ENCODE peak calls at places on chromosomes 7 and 10, in ten cellular contexts. Q, E, Z, M, O, I, G, L, B and H are unnamed samples.

GRCh38 chr10:73910764-73911552 is at the start of gene PLAU:
- DNase-seq in Q (peak; percentile 58), O (no peak), Z (peak; percentile 68), G (no peak), I (peak; percentile 54), L (peak; percentile 58), M (peak; percentile 57), B (peak; percentile 55), E (peak; percentile 87), H (peak; percentile 43)

GRCh38 chr10:63206997-63207952 is 74.1 kb downstream of the NRBF2 start:
- DNase-seq in B (no peak), Z (no peak), Q (no peak), O (peak; percentile 83), G (peak; percentile 89), M (peak; percentile 94), L (peak; percentile 44), I (peak; percentile 84), E (no peak), H (no peak)

GRCh38 chr10:88616250-88616977 is 29.9 kb downstream of the LIPJ start:
- DNase-seq in G (peak; percentile 5), L (no peak), M (no peak), E (peak; percentile 69), Z (peak; percentile 52), I (no peak), O (no peak), B (no peak), Q (no peak), H (peak; percentile 5)

GRCh38 chr7:87475359-87476178 is at the start of gene ABCB4:
- DNase-seq in Z (peak; percentile 27), Q (no peak), B (peak; percentile 80), I (no peak), G (no peak), L (peak; percentile 13), M (no peak), O (no peak), E (peak; percentile 65), H (no peak)

GRCh38 chr10:96987141-96987841 is 155.2 kb downstream of the LCOR start:
- DNase-seq in B (no peak), L (no peak), E (no peak), Z (no peak), Q (no peak), M (no peak), I (no peak), O (no peak), G (no peak), H (no peak)

GRCh38 chr7:29274156-29275017 is 79.8 kb downstream of the CHN2 start:
- DNase-seq in Q (no peak), I (no peak), B (no peak), O (peak; percentile 13), M (no peak), L (no peak), E (no peak), G (peak; percentile 11), Z (no peak), H (no peak)

GRCh38 chr7:75985518-75986146 is 8.8 kb downstream of the TMEM120A start:
- DNase-seq in O (no peak), E (peak; percentile 73), I (no peak), Z (peak; percentile 61), Q (no peak), B (peak; percentile 77), G (no peak), L (peak; percentile 72), M (no peak), H (no peak)

GRCh38 chr10:119811122-119811521 is 61.5 kb downstream of the MCMBP start:
- DNase-seq in Q (no peak), E (no peak), Z (no peak), G (no peak), I (no peak), O (no peak), L (no peak), B (no peak), M (no peak), H (no peak)

GRCh38 chr7:96823274-96823673 is 113.6 kb upstream of the SEM1 start:
- DNase-seq in B (no peak), Q (no peak), E (no peak), O (peak; percentile 24), L (no peak), I (peak; percentile 48), M (peak; percentile 21), G (peak; percentile 42), Z (no peak), H (no peak)

GRCh38 chr7:158255156-158255555 is 332.5 kb downstream of the PTPRN2 start:
- DNase-seq in E (no peak), B (peak; percentile 2), Z (no peak), I (no peak), L (no peak), O (no peak), M (no peak), G (no peak), Q (no peak), H (no peak)

GRCh38 chr7:103751476-103751875 is 238.0 kb downstream of the RELN start:
- DNase-seq in Z (no peak), G (no peak), B (no peak), M (no peak), Q (no peak), O (no peak), I (no peak), E (no peak), L (no peak), H (no peak)
- H3K4me3 ChIP-seq in Z (no peak overlapping the region), G (no peak overlapping the region), B (no peak overlapping the region), M (no peak overlapping the region), Q (no peak overlapping the region), O (no peak overlapping the region), I (no peak overlapping the region), E (no peak overlapping the region), L (no peak overlapping the region), H (no peak overlapping the region)

GRCh38 chr10:92571649-92572048 is 2.2 kb downstream of the IDE start:
- DNase-seq in O (no peak), L (no peak), B (no peak), Z (no peak), G (peak; percentile 46), I (peak; percentile 43), E (no peak), Q (no peak), M (peak; percentile 64), H (no peak)
- H3K4me3 ChIP-seq in O (peak overlapping the region; percentile 85), L (no peak overlapping the region), B (no peak overlapping the region), Z (no peak overlapping the region), G (no peak overlapping the region), I (peak overlapping the region; percentile 93), E (no peak overlapping the region), Q (no peak overlapping the region), M (no peak overlapping the region), H (no peak overlapping the region)

DNA sequence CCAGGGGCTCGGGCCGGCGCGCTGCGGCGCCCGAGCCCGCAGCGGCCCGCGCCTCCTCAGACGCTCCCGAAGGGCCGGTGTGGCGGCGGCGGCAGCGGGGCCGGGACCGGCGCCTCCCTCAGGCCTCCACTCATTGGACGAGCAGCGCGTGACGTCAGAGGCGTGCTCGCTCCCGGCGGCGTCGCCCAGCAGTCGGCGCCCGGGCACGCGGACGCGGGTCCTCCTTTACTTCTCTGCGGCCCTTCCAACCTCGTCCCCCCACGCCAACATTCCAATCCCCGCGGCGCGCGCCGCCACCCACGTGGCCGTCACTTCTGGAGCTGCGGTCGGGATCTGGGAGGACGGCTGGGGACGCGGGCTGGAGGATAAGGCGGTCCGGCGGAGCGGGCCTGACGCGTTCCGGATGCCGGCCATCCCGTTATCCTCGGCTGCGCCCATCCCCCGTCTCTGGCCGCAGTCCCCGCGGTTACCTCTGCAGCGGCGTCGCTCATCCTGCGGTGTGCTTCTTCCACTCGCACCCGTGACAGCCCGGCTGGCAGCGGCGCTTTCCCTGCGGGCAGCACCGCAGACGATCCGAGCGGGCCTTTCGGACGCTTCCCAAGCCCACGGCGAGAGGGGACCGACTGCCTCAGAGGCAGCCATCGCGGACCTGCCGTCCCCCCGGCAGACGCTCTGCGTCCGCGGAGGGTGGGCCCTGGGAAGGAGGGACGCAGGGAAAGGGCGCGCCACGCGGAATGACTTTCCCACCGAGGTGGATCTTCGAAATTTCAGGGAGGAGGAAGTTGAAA is at the start of gene PDZD8:
- DNase-seq in Q (peak; percentile 94), I (peak; percentile 92), Z (peak; percentile 96), G (peak; percentile 89), L (peak; percentile 97), O (peak; percentile 79), B (peak; percentile 97), E (peak; percentile 98), M (peak; percentile 90), H (peak; percentile 93)
- H3K4me3 ChIP-seq in Q (peak within 1 kb of the TSS; percentile 95), I (peak within 1 kb of the TSS; percentile 92), Z (peak within 1 kb of the TSS; percentile 96), G (peak within 1 kb of the TSS; percentile 90), L (peak within 1 kb of the TSS; percentile 83), O (peak within 1 kb of the TSS; percentile 85), B (peak within 1 kb of the TSS; percentile 85), E (peak within 1 kb of the TSS; percentile 98), M (peak within 1 kb of the TSS; percentile 96), H (peak within 1 kb of the TSS; percentile 89)

GRCh38 chr10:104276192-104276591 is 7.2 kb downstream of the GSTO2 start:
- DNase-seq in Z (no peak), Q (no peak), B (no peak), M (no peak), E (no peak), G (no peak), L (no peak), I (no peak), O (no peak), H (no peak)

GRCh38 chr10:104277785-104278184 is 8.8 kb downstream of the GSTO2 start:
- DNase-seq in I (no peak), B (no peak), Q (no peak), O (no peak), G (no peak), L (peak; percentile 76), M (no peak), Z (no peak), E (no peak), H (no peak)

GRCh38 chr10:104273899-104274575 is 5.1 kb downstream of the GSTO2 start:
- DNase-seq in Z (no peak), I (peak; percentile 17), Q (no peak), G (peak; percentile 68), O (no peak), M (no peak), L (no peak), E (no peak), B (no peak), H (no peak)

GRCh38 chr10:104273291-104273690 is 4.3 kb downstream of the GSTO2 start:
- DNase-seq in I (no peak), E (no peak), L (no peak), M (peak; percentile 62), B (no peak), O (no peak), Q (no peak), Z (no peak), G (peak; percentile 54), H (no peak)

DNA sequence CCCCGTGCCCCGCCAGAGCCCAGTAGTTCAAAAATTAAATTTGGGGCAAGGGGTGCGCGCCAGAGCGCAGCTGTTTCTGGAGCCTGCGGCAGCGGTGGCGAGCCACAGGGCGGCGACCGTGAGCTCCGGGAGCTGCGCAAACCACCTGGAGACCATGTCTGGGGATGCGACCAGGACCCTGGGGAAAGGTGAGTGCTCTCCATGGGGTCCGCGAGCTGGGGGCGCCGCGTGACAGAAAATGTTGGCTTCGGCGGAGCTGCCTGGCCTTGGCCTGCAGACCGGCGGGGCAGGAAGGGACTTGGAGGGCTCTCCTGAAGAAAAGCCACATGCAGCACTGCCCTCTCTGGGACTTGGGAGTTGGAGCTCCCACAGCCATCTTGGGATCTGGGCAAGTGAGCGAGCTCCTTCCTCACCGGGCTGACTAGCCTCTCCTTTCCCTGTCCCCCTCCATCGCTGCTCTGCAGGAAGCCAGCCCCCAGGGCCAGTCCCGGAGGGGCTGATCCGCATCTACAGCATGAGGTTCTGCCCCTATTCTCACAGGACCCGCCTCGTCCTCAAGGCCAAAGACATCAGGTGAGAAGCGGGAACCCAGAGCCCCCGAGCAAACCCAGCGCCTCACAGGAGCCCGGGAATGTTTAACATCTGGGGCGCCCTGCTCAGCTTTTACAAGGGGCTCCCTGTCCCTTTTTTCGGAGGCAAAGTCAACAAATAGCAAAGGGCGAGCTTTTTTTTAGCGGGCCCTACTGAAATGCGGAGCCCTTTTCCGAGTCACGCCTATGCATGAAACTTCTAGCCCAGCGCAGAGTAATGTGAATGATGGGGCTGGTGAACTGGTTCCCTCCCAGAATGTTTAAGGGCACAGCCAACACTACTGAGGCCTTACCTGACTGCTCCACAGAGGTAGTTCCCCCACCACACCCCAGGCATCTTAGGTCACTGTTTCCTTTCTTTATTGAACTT is 6.1 kb downstream of the GSTO2 start:
- DNase-seq in O (no peak), I (peak; percentile 34), G (peak; percentile 23), M (no peak), Z (peak; percentile 27), Q (no peak), E (peak; percentile 65), L (peak; percentile 62), B (peak; percentile 55), H (no peak)
- H3K4me3 ChIP-seq in O (peak overlapping the region; percentile 39), I (peak overlapping the region; percentile 36), G (peak overlapping the region; percentile 50), M (peak overlapping the region; percentile 29), Z (no peak overlapping the region), Q (no peak overlapping the region), E (no peak overlapping the region), L (peak overlapping the region; percentile 4), B (peak overlapping the region; percentile 55), H (no peak overlapping the region)